ENCODE peak calls at places on chromosome 1, in six cellular contexts. Q, W, P, D, K and C are unnamed samples.

GRCh38 chr1:204313675-204314074 is 46.1 kb downstream of the PLEKHA6 start:
- DNase-seq in Q (no peak), W (no peak), P (no peak), D (peak; percentile 77), K (no peak), C (no peak)

GRCh38 chr1:222048030-222048632 is 306.2 kb upstream of the DUSP10 start:
- DNase-seq in Q (no peak), W (no peak), P (no peak), D (no peak), K (peak; percentile 45), C (no peak)

GRCh38 chr1:2650967-2651645 is 18.3 kb upstream of the MMEL1 start:
- DNase-seq in Q (peak; percentile 35), W (peak; percentile 7), P (no peak), D (no peak), K (no peak), C (peak; percentile 9)

GRCh38 chr1:85406081-85406480 is 58.9 kb downstream of the DDAH1 start:
- DNase-seq in Q (no peak), W (no peak), P (no peak), D (no peak), K (no peak), C (no peak)

GRCh38 chr1:228073061-228073869 is 9.2 kb upstream of the ARF1 start:
- DNase-seq in Q (peak; percentile 73), W (peak; percentile 11), P (no peak), D (no peak), K (no peak), C (peak; percentile 1)

GRCh38 chr1:229199892-229200291 is 71.0 kb upstream of the RAB4A start:
- DNase-seq in Q (no peak), W (no peak), P (no peak), D (no peak), K (no peak), C (no peak)

GRCh38 chr1:56495538-56495937 is 83.8 kb downstream of the PLPP3 start:
- DNase-seq in Q (no peak), W (no peak), P (no peak), D (no peak), K (no peak), C (no peak)

GRCh38 chr1:151620286-151620685 is 8.4 kb downstream of the SNX27 start:
- DNase-seq in Q (no peak), W (no peak), P (no peak), D (no peak), K (no peak), C (no peak)

GRCh38 chr1:236762410-236762809 is 32.7 kb upstream of the MTR start:
- DNase-seq in Q (no peak), W (no peak), P (peak; percentile 12), D (no peak), K (no peak), C (no peak)

GRCh38 chr1:17887646-17888395 is 132.7 kb downstream of the ACTL8 start:
- DNase-seq in Q (peak; percentile 64), W (no peak), P (no peak), D (no peak), K (no peak), C (no peak)

GRCh38 chr1:162690672-162691434 is 58.6 kb downstream of the DDR2 start:
- DNase-seq in Q (peak; percentile 90), W (peak; percentile 47), P (peak; percentile 17), D (no peak), K (peak; percentile 79), C (no peak)

GRCh38 chr1:2233997-2234761 is 6.1 kb downstream of the SKI start:
- DNase-seq in Q (peak; percentile 98), W (peak; percentile 89), P (peak; percentile 82), D (no peak), K (no peak), C (no peak)

GRCh38 chr1:200298242-200298641 is 111.6 kb downstream of the ZNF281 start:
- DNase-seq in Q (no peak), W (no peak), P (no peak), D (no peak), K (no peak), C (no peak)

GRCh38 chr1:147849097-147849873 is 53.3 kb upstream of the GJA8 start:
- DNase-seq in Q (no peak), W (no peak), P (no peak), D (peak; percentile 25), K (no peak), C (no peak)